ENCODE peak calls at places on chromosomes 4 and X, in nine cellular contexts. O is frontal cortex; J is SJCRH30; N is KBM-7; M is fibroblast of mammary gland; K is stimulated activated CD4-positive, alpha-beta T cell treated with anti-CD3 and anti-CD28 coated beads, Interleukin-12 subunit alpha, Interleukin-12 subunit beta, amount 100 ng/mL, for 4 hours; T is nephron progenitor cell; U is iris pigment epithelial cell; G is AG10803. H is an unnamed sample.

GRCh38 chrX:24153175-24153795 is 3.8 kb downstream of the ZFX start:
- DNase-seq in J (no peak), K (no peak), U (no peak), O (no peak), G (no peak), N (peak), M (peak), T (peak), H (peak)

GRCh38 chr4:24243641-24244040 is 340.7 kb downstream of the DHX15 start:
- DNase-seq in O (no peak), M (no peak), J (peak), N (no peak), K (no peak), U (no peak), G (no peak), T (no peak), H (no peak)

GRCh38 chrX:100939336-100939735 is 10.6 kb upstream of the XKRX start:
- DNase-seq in T (no peak), M (no peak), U (no peak), O (no peak), K (no peak), J (no peak), G (no peak), N (no peak), H (no peak)

GRCh38 chr4:2266181-2266580 is 4.3 kb upstream of the MXD4 start:
- DNase-seq in O (peak), M (no peak), U (peak), T (no peak), K (no peak), J (no peak), G (peak), N (no peak), H (peak)

GRCh38 chrX:53817548-53817947 is 131.0 kb upstream of the HUWE1 start:
- DNase-seq in O (no peak), G (no peak), K (no peak), T (no peak), J (no peak), U (no peak), M (no peak), N (no peak), H (no peak)

GRCh38 chr4:160299608-160300007 is 1196.7 kb downstream of the RAPGEF2 start:
- DNase-seq in G (no peak), M (no peak), T (no peak), K (no peak), J (no peak), U (no peak), O (no peak), N (no peak), H (no peak)

GRCh38 chr4:153294631-153295030 is 49.9 kb upstream of the MND1 start:
- DNase-seq in U (no peak), K (no peak), O (no peak), T (no peak), G (peak), M (no peak), J (no peak), N (no peak), H (no peak)

GRCh38 chr4:64584125-64584524 is 174.9 kb upstream of the TECRL start:
- DNase-seq in J (peak), N (no peak), K (no peak), G (no peak), M (no peak), T (no peak), O (no peak), U (no peak), H (no peak)

GRCh38 chr4:67614186-67614585 is 55.7 kb downstream of the STAP1 start:
- DNase-seq in M (no peak), G (no peak), T (no peak), U (no peak), N (no peak), O (no peak), K (no peak), J (no peak), H (no peak)

GRCh38 chr4:168999836-169000235 is 10.2 kb downstream of the CBR4 start:
- DNase-seq in O (no peak), T (no peak), N (no peak), G (no peak), M (no peak), J (peak), U (no peak), K (no peak), H (no peak)

GRCh38 chr4:142845293-142846070 is 619 bp downstream of the INPP4B start:
- DNase-seq in M (no peak), G (no peak), K (peak), J (peak), T (peak), U (peak), N (peak), O (no peak), H (peak)

GRCh38 chr4:168942985-168943384 is 67.1 kb downstream of the CBR4 start:
- DNase-seq in G (no peak), K (no peak), T (no peak), N (peak), M (peak), U (no peak), J (peak), O (no peak), H (no peak)

GRCh38 chr4:187283306-187283705 is 559.6 kb upstream of the FAT1 start:
- DNase-seq in K (no peak), U (no peak), N (no peak), M (no peak), G (peak), J (peak), O (no peak), T (no peak), H (peak)

GRCh38 chrX:140817943-140818342 is 108.4 kb downstream of the LINC00632 start:
- DNase-seq in N (peak), G (peak), U (peak), O (no peak), M (peak), K (no peak), T (no peak), J (peak), H (peak)

GRCh38 chr4:168694669-168695068 is 197.8 kb downstream of the PALLD start:
- DNase-seq in T (no peak), K (no peak), M (no peak), N (no peak), J (peak), G (peak), O (no peak), U (peak), H (peak)

GRCh38 chr4:173333658-173334084 is 487 bp downstream of the HMGB2 start:
- DNase-seq in M (peak), N (no peak), O (peak), G (peak), T (peak), U (no peak), J (peak), K (peak), H (peak)

GRCh38 chr4:137474711-137475301 is 57.5 kb downstream of the PCDH18 start:
- DNase-seq in K (no peak), N (no peak), U (peak), G (peak), O (no peak), M (peak), T (no peak), J (peak), H (peak)

GRCh38 chrX:46325312-46325877 is 219.8 kb downstream of the ZNF674 start:
- DNase-seq in U (peak), G (peak), K (peak), J (peak), T (peak), M (peak), N (no peak), O (no peak), H (peak)

H was measured in cardiac fibroblast.